ENCODE peak calls at places on chromosomes 4 and X, in seven cellular contexts. One of them, this sample, is unnamed.

GRCh38 chr4:98780111-98780549 is 121.7 kb upstream of the TSPAN5 start:
- DNase-seq in fibroblast of lung: peak; percentile 81
- DNase-seq in GM23338: no peak
- DNase-seq in NCI-H2081: no peak
- DNase-seq in endothelial cell of umbilical vein: no peak
- DNase-seq in NCI-H1105: no peak
- DNase-seq in ACHN: no peak
- DNase-seq in this sample: peak; percentile 78

GRCh38 chr4:149031399-149031798 is 589.2 kb upstream of the NR3C2 start:
- DNase-seq in fibroblast of lung: peak; percentile 15
- DNase-seq in NCI-H2081: no peak
- DNase-seq in endothelial cell of umbilical vein: peak; percentile 50
- DNase-seq in NCI-H1105: no peak
- DNase-seq in GM23338: peak; percentile 62
- DNase-seq in ACHN: peak; percentile 19
- DNase-seq in this sample: no peak

GRCh38 chr4:114364857-114365256 is 233.8 kb upstream of the UGT8 start:
- DNase-seq in ACHN: peak; percentile 67
- DNase-seq in GM23338: peak; percentile 47
- DNase-seq in endothelial cell of umbilical vein: no peak
- DNase-seq in NCI-H1105: no peak
- DNase-seq in fibroblast of lung: peak; percentile 97
- DNase-seq in NCI-H2081: no peak
- DNase-seq in this sample: peak; percentile 96

GRCh38 chrX:17634542-17635207 is 102.6 kb upstream of the SCML1 start:
- DNase-seq in fibroblast of lung: no peak
- DNase-seq in GM23338: no peak
- DNase-seq in NCI-H2081: peak; percentile 77
- DNase-seq in endothelial cell of umbilical vein: no peak
- DNase-seq in ACHN: no peak
- DNase-seq in NCI-H1105: no peak
- DNase-seq in this sample: no peak

GRCh38 chr4:153947124-153947523 is 158.2 kb upstream of the SFRP2 start:
- DNase-seq in NCI-H1105: no peak
- DNase-seq in fibroblast of lung: no peak
- DNase-seq in ACHN: no peak
- DNase-seq in endothelial cell of umbilical vein: no peak
- DNase-seq in GM23338: peak; percentile 14
- DNase-seq in NCI-H2081: no peak
- DNase-seq in this sample: no peak

GRCh38 chr4:183797445-183798248 is 107.5 kb upstream of the STOX2 start:
- DNase-seq in ACHN: peak; percentile 24
- DNase-seq in endothelial cell of umbilical vein: peak; percentile 14
- DNase-seq in GM23338: peak; percentile 63
- DNase-seq in NCI-H2081: peak; percentile 10
- DNase-seq in fibroblast of lung: peak; percentile 15
- DNase-seq in NCI-H1105: no peak
- DNase-seq in this sample: peak; percentile 3

GRCh38 chr4:3036131-3036952 is 38.0 kb downstream of the HTT-AS start:
- DNase-seq in NCI-H1105: no peak
- DNase-seq in fibroblast of lung: no peak
- DNase-seq in NCI-H2081: no peak
- DNase-seq in ACHN: no peak
- DNase-seq in GM23338: no peak
- DNase-seq in endothelial cell of umbilical vein: no peak
- DNase-seq in this sample: no peak

GRCh38 chrX:28717864-28718263 is 130.6 kb downstream of the IL1RAPL1 start:
- DNase-seq in GM23338: no peak
- DNase-seq in NCI-H1105: no peak
- DNase-seq in fibroblast of lung: no peak
- DNase-seq in endothelial cell of umbilical vein: no peak
- DNase-seq in ACHN: no peak
- DNase-seq in NCI-H2081: no peak
- DNase-seq in this sample: no peak

GRCh38 chr4:141078871-141079270 is 54.4 kb downstream of the RNF150 start:
- DNase-seq in GM23338: no peak
- DNase-seq in NCI-H1105: no peak
- DNase-seq in endothelial cell of umbilical vein: no peak
- DNase-seq in NCI-H2081: no peak
- DNase-seq in fibroblast of lung: peak; percentile 73
- DNase-seq in ACHN: no peak
- DNase-seq in this sample: peak; percentile 69

GRCh38 chr4:30757357-30757756 is 37.2 kb downstream of the PCDH7 start:
- DNase-seq in GM23338: no peak
- DNase-seq in fibroblast of lung: peak; percentile 98
- DNase-seq in ACHN: no peak
- DNase-seq in endothelial cell of umbilical vein: peak; percentile 90
- DNase-seq in NCI-H1105: no peak
- DNase-seq in NCI-H2081: no peak
- DNase-seq in this sample: peak; percentile 98

GRCh38 chr4:19844436-19844835 is 407.3 kb upstream of the SLIT2 start:
- DNase-seq in ACHN: no peak
- DNase-seq in NCI-H1105: no peak
- DNase-seq in fibroblast of lung: peak; percentile 26
- DNase-seq in GM23338: no peak
- DNase-seq in endothelial cell of umbilical vein: peak; percentile 46
- DNase-seq in NCI-H2081: no peak
- DNase-seq in this sample: peak; percentile 24

GRCh38 chr4:73388887-73389286 is 15.2 kb upstream of the ALB start:
- DNase-seq in NCI-H2081: no peak
- DNase-seq in GM23338: no peak
- DNase-seq in ACHN: no peak
- DNase-seq in NCI-H1105: no peak
- DNase-seq in endothelial cell of umbilical vein: no peak
- DNase-seq in fibroblast of lung: no peak
- DNase-seq in this sample: no peak

GRCh38 chr4:74590476-74590875 is 145.5 kb downstream of the AREG start:
- DNase-seq in endothelial cell of umbilical vein: no peak
- DNase-seq in fibroblast of lung: no peak
- DNase-seq in ACHN: no peak
- DNase-seq in NCI-H1105: no peak
- DNase-seq in NCI-H2081: no peak
- DNase-seq in GM23338: no peak
- DNase-seq in this sample: no peak

GRCh38 chr4:38678078-38678477 is 14.1 kb downstream of the KLF3 start:
- DNase-seq in endothelial cell of umbilical vein: peak; percentile 46
- DNase-seq in ACHN: no peak
- DNase-seq in NCI-H2081: no peak
- DNase-seq in GM23338: no peak
- DNase-seq in NCI-H1105: no peak
- DNase-seq in fibroblast of lung: peak; percentile 99
- DNase-seq in this sample: peak; percentile 99

GRCh38 chr4:95693594-95693993 is 144.8 kb upstream of the UNC5C start:
- DNase-seq in fibroblast of lung: peak; percentile 13
- DNase-seq in ACHN: peak; percentile 30
- DNase-seq in endothelial cell of umbilical vein: peak; percentile 36
- DNase-seq in GM23338: peak; percentile 66
- DNase-seq in NCI-H1105: no peak
- DNase-seq in NCI-H2081: peak; percentile 6
- DNase-seq in this sample: peak; percentile 5

This sample was measured in astrocyte.